ENCODE peak calls at places on chromosomes 12 and 14, in nine cellular contexts. P, J, D, K, S, X, G, C and L are unnamed samples.

GRCh38 chr14:39014460-39014859 is 88.6 kb downstream of the SEC23A start:
- DNase-seq in X (no peak), P (no peak), S (no peak), D (no peak), J (no peak), G (no peak), K (no peak), C (no peak), L (no peak)

GRCh38 chr14:55438066-55438683 is 2.2 kb downstream of the TBPL2 start:
- DNase-seq in C (peak; percentile 78), J (no peak), S (no peak), D (no peak), X (no peak), K (no peak), P (peak; percentile 74), G (no peak), L (no peak)

GRCh38 chr12:127685476-127686234 is 581.3 kb upstream of the TMEM132C start:
- DNase-seq in J (no peak), K (no peak), D (no peak), C (no peak), P (no peak), X (no peak), G (no peak), S (no peak), L (no peak)

GRCh38 chr12:32501835-32502333 is 102.5 kb downstream of the FGD4 start:
- DNase-seq in X (no peak), G (no peak), P (peak; percentile 98), S (peak; percentile 22), D (no peak), K (no peak), C (peak; percentile 92), J (peak; percentile 66), L (no peak)

GRCh38 chr12:2172486-2173214 is 119.9 kb downstream of the CACNA1C start:
- DNase-seq in P (no peak), G (no peak), K (peak; percentile 65), C (peak; percentile 44), X (no peak), D (no peak), S (no peak), J (peak; percentile 65), L (no peak)

GRCh38 chr12:106348411-106348810 is 9.1 kb upstream of the POLR3B start:
- DNase-seq in D (no peak), C (no peak), S (no peak), K (no peak), J (no peak), G (no peak), P (no peak), X (no peak), L (no peak)

GRCh38 chr12:79252358-79253075 is 387.9 kb downstream of the SYT1 start:
- DNase-seq in S (no peak), G (no peak), P (no peak), D (no peak), K (no peak), J (no peak), X (no peak), C (no peak), L (no peak)

GRCh38 chr12:130087222-130087621 is 75.0 kb upstream of the FZD10 start:
- DNase-seq in X (no peak), J (no peak), G (no peak), S (no peak), P (no peak), D (no peak), K (no peak), C (no peak), L (no peak)

GRCh38 chr14:98607341-98607910 is 664.6 kb downstream of the BCL11B start:
- DNase-seq in G (no peak), J (no peak), D (no peak), C (no peak), S (no peak), X (no peak), P (no peak), K (no peak), L (no peak)

GRCh38 chr14:98605043-98605442 is 667.0 kb downstream of the BCL11B start:
- DNase-seq in X (no peak), P (no peak), G (no peak), K (no peak), D (no peak), J (no peak), C (no peak), S (no peak), L (no peak)

GRCh38 chr14:98606816-98607215 is 665.2 kb downstream of the BCL11B start:
- DNase-seq in X (no peak), K (no peak), D (no peak), S (no peak), C (no peak), P (no peak), J (no peak), G (no peak), L (no peak)

GRCh38 chr14:98606041-98606640 is 665.9 kb downstream of the BCL11B start:
- DNase-seq in X (no peak), S (no peak), P (no peak), K (no peak), G (no peak), J (no peak), D (no peak), C (no peak), L (no peak)

DNA sequence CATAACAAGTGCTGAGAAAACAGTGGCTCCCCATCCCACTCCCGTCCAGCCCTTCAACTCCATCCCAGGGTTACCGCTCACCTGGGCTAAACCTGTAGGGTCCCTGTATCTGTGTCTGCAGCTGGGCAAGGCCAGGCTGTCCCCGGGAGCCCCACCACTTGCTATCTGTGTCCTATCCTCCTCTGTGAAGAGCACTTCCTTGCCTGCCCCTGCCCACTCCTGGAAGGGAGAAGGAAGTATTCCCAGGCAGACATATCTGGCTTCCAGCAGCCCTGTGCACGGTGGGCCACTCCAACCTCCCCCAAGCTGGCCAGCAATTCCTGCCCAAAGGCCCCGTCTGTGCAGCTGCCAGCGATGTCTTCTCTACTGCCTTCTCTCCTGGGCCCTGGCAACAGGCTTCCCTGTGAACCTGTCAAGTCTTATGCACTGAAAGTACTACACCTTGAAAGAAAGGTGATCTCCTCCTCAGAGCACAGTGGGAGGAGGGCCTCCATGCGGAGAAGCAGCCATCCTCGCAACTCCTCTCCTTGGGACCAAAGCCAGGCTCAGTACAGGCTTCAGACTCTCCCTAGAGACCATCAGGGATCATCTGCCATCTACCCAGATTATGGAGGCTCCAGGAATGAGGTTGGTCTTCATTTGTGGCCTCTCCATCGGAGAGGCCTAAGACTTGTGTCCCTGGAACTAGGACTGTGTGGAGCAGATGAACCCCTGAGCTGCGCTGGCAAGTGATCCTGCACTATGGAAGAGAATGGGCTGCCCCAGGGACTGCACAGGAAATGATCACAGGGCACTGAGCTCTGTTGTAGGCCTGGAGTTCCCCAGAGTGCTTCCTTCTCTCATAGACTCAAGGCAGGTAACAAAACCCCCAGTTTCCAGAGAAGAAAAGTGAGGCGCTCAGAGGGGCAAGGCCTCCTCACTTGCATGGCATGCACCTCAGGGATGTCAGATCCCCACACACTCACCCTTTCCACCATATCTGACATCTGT is 663.6 kb downstream of the BCL11B start:
- DNase-seq in K (no peak), C (no peak), X (no peak), J (no peak), G (no peak), P (no peak), S (no peak), D (no peak), L (no peak)
- H3K9me3 ChIP-seq in K (no peaks in the 10 kb centered on the region), C (no peaks in the 10 kb centered on the region), X (no peaks in the 10 kb centered on the region), J (no peaks in the 10 kb centered on the region), G (no peaks in the 10 kb centered on the region), P (no peaks in the 10 kb centered on the region), S (no peaks in the 10 kb centered on the region), D (no peaks in the 10 kb centered on the region), L (no peaks in the 10 kb centered on the region)

GRCh38 chr12:121812921-121813896 is 9.4 kb downstream of the SETD1B start:
- DNase-seq in G (no peak), S (no peak), J (peak; percentile 60), X (no peak), K (peak; percentile 67), D (no peak), P (no peak), C (peak; percentile 34), L (no peak)

GRCh38 chr12:121812320-121812871 is 8.6 kb downstream of the SETD1B start:
- DNase-seq in G (peak; percentile 63), J (peak; percentile 91), K (peak; percentile 89), S (peak; percentile 71), C (peak; percentile 82), P (peak; percentile 88), X (peak; percentile 59), D (no peak), L (no peak)

GRCh38 chr12:121810234-121810817 is 6.5 kb downstream of the SETD1B start:
- DNase-seq in C (no peak), K (peak; percentile 66), G (no peak), J (no peak), P (no peak), D (no peak), X (no peak), S (no peak), L (no peak)

GRCh38 chr12:121810833-121811433 is 7.1 kb downstream of the SETD1B start:
- DNase-seq in X (no peak), J (peak; percentile 51), C (no peak), D (no peak), K (no peak), P (no peak), G (no peak), S (no peak), L (no peak)

DNA sequence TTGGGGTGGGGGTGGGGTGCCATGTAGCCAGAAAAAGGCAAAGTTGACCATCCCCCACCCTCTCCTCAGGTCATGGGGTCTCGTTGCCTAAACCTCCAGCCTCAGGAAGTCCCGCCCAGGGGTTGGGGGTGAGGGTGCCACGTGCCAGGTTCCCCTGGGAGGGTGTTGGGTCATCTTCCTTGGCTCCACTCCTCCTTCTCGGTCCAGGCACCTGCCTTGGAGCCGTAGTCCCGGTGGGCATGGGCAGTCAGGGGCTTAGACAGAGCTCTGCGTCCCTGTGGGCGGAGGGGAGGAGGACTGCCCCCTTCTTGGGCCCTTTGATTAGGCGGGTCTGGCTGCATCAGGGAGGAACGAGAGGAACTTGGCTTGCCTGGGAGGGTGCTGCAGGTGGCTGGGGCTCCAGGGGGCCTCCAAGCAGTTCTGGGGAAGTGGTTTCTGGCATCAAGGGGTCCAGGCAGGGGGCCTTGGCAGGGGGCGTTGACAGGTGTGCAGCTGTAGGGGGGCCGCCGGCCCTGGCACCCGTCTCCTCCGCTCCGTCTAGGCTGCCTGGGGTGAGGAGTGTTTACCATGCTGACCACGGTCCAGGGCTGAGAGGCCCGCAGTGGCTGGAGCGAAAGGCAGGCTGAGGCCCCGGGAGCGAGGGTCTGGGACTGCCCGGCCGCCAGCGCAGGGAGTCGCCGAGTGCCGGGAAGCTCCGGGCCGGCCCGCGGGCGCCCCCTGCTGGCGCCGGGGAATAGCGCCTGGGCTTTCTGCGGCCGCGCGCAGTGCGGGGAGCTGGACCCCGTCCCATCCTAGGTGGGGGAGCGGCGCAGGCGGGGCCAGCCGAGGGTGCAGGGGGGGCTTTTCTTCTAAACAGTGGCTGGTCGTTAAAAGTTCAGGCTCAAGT is 7.9 kb downstream of the SETD1B start:
- DNase-seq in S (peak; percentile 80), X (peak; percentile 66), P (peak; percentile 92), G (peak; percentile 59), D (no peak), J (peak; percentile 84), K (peak; percentile 87), C (peak; percentile 83), L (no peak)
- TF ChIP-seq CTCF in S (peak; percentile 100), X (peak; percentile 99), P (peak; percentile 99), G (peak; percentile 98), D (peak; percentile 99), J (peak; percentile 79), K (peak; percentile 87), C (peak; percentile 90), L (peak; percentile 66)

GRCh38 chr14:106586098-106586704 is 1059.8 kb downstream of the TMEM121 start:
- DNase-seq in D (no peak), J (no peak), G (no peak), K (no peak), S (no peak), C (no peak), P (no peak), X (no peak), L (no peak)
- H3K9me3 ChIP-seq in D (no peaks in the 10 kb centered on the region), J (no peaks in the 10 kb centered on the region), G (no peaks in the 10 kb centered on the region), K (no peaks in the 10 kb centered on the region), S (no peaks in the 10 kb centered on the region), C (no peaks in the 10 kb centered on the region), P (peaks cover 14% of the 10 kb centered on the region), X (no peaks in the 10 kb centered on the region), L (no peaks in the 10 kb centered on the region)

DNA sequence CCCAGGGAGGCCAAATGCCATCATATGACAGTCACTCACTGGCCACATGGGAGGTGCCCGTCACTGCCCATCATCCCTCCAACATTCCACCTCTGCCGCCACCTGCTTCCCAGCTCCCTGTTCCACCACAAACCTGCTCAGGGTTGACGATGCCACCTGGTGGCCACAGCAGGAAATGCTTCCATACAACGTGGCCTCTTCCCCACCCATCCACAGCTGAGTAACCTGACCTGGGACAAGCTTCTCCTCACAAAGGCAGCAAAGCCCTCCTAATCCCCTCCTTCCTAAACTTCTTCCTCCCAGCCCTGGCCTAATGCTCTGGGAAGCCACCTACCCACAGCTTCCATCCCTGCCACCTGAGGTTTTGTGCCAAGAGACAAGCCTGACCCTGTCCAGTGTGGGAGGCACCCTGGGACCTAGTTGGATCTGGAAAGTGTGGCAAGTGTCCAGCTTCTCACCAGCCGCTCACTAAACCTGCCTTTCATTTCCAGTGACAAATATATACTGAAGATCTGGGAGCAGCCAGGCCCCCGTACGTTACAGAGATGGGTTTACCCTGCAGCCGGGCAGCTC is 4.3 kb downstream of the DEGS2 start:
- DNase-seq in X (no peak), K (no peak), C (peak; percentile 25), P (peak; percentile 85), D (no peak), S (no peak), J (no peak), G (peak; percentile 74), L (no peak)
- TF ChIP-seq CTCF in X (peak; percentile 34), K (no peak), C (peak; percentile 57), P (peak; percentile 82), D (peak; percentile 62), S (peak; percentile 10), J (no peak), G (peak; percentile 48), L (peak; percentile 90)